ENCODE peak calls at places on chromosome 4, in seven cellular contexts. V is fibroblast of the aortic adventitia; S is Ammon's horn; H is HFF-Myc; X is HCT116; Y is coronary artery; L is stimulated activated CD8-positive, alpha-beta memory T cell treated with anti-CD3 and anti-CD28 coated beads, Interleukin-4, amount 100 ng/mL, for 48 hours. W is an unnamed sample.

GRCh38 chr4:155972098-155972497 is 18.4 kb upstream of the CTSO start:
- DNase-seq in S (no peak), L (no peak), X (peak), V (peak), Y (no peak), H (no peak), W (peak)

GRCh38 chr4:101967697-101968346 is 177.3 kb downstream of the BANK1 start:
- DNase-seq in H (no peak), X (no peak), S (no peak), V (peak), Y (no peak), L (no peak), W (no peak)

GRCh38 chr4:139901516-139902327 is 236.1 kb downstream of the MGST2 start:
- DNase-seq in V (peak), L (no peak), X (no peak), S (peak), Y (no peak), H (no peak), W (peak)

GRCh38 chr4:173415885-173416658 is 17.2 kb upstream of the SCRG1 start:
- DNase-seq in Y (peak), L (no peak), V (no peak), S (peak), X (no peak), H (no peak), W (no peak)

GRCh38 chr4:37425857-37426256 is 181.3 kb downstream of the NWD2 start:
- DNase-seq in X (no peak), V (no peak), L (no peak), S (no peak), H (no peak), Y (no peak), W (no peak)

GRCh38 chr4:147599206-147599605 is 18.0 kb upstream of the TMEM184C start:
- DNase-seq in V (no peak), X (no peak), H (no peak), Y (no peak), S (no peak), L (no peak), W (no peak)

GRCh38 chr4:56607926-56608325 is 73.2 kb downstream of the HOPX start:
- DNase-seq in V (no peak), X (no peak), S (no peak), H (no peak), L (no peak), Y (no peak), W (no peak)

GRCh38 chr4:154417358-154417673 is 74.3 kb downstream of the DCHS2 start:
- DNase-seq in X (no peak), S (no peak), H (no peak), V (no peak), L (no peak), Y (no peak), W (no peak)

GRCh38 chr4:186701273-186701672 is 22.4 kb downstream of the FAT1 start:
- DNase-seq in X (no peak), Y (peak), V (peak), L (no peak), H (no peak), S (peak), W (peak)

W was measured in astrocyte of the hippocampus.